ENCODE peak calls at places on chromosomes 2 and 18, in ten cellular contexts. L, I, E, U, K, N, M, S, W and D are unnamed samples.

GRCh38 chr18:36849288-36850011 is 20.5 kb downstream of the KIAA1328 start:
- DNase-seq in L (peak; percentile 55), E (no peak), M (no peak), K (peak; percentile 78), U (no peak), N (no peak), S (no peak), I (no peak), W (peak; percentile 67), D (peak; percentile 68)

GRCh38 chr18:48962857-48963554 is 12.2 kb upstream of the SMAD7 start:
- DNase-seq in U (no peak), I (no peak), M (no peak), E (no peak), K (no peak), W (no peak), N (no peak), S (no peak), L (no peak), D (no peak)

GRCh38 chr2:222572264-222572721 is 83.6 kb downstream of the FARSB start:
- DNase-seq in E (no peak), K (no peak), S (no peak), N (no peak), M (no peak), I (no peak), L (peak; percentile 100), U (no peak), W (no peak), D (no peak)

GRCh38 chr2:27369471-27370025 is 590 bp downstream of the EIF2B4 start:
- DNase-seq in S (no peak), M (no peak), N (peak; percentile 91), L (peak; percentile 56), U (peak; percentile 64), E (no peak), K (no peak), I (no peak), W (peak; percentile 75), D (no peak)

GRCh38 chr2:70002241-70002896 is 40.9 kb upstream of the ASPRV1 start:
- DNase-seq in U (no peak), I (no peak), N (no peak), E (peak; percentile 6), K (no peak), L (no peak), S (no peak), W (no peak), M (no peak), D (no peak)

GRCh38 chr2:231684314-231685223 is 23.8 kb upstream of the PTMA start:
- DNase-seq in S (no peak), W (no peak), N (no peak), L (no peak), M (no peak), I (no peak), U (peak; percentile 70), E (peak; percentile 55), K (no peak), D (no peak)

GRCh38 chr2:240167588-240167880 is 27.1 kb upstream of the OTOS start:
- DNase-seq in E (no peak), M (no peak), K (no peak), S (no peak), L (no peak), W (no peak), U (no peak), I (no peak), N (no peak), D (no peak)

GRCh38 chr2:10161961-10162441 is 39.5 kb downstream of the RRM2 start:
- DNase-seq in E (no peak), N (no peak), M (no peak), U (no peak), S (peak; percentile 30), I (no peak), K (no peak), L (no peak), W (no peak), D (no peak)

GRCh38 chr18:37445368-37445767 is 120.2 kb downstream of the CELF4 start:
- DNase-seq in M (no peak), W (peak; percentile 35), L (no peak), S (no peak), K (no peak), E (no peak), N (no peak), U (no peak), I (no peak), D (no peak)

GRCh38 chr2:74843371-74844298 is 9.7 kb downstream of the HK2 start:
- DNase-seq in K (no peak), M (no peak), E (peak; percentile 39), U (no peak), N (no peak), W (peak; percentile 91), L (peak; percentile 82), S (peak; percentile 59), I (no peak), D (no peak)

GRCh38 chr2:140650825-140651224 is 1480.0 kb downstream of the LRP1B start:
- DNase-seq in W (peak; percentile 75), N (no peak), M (no peak), K (no peak), S (no peak), E (no peak), L (no peak), I (no peak), U (no peak), D (no peak)

GRCh38 chr2:72625359-72625758 is 200.5 kb downstream of the EXOC6B start:
- DNase-seq in K (no peak), I (no peak), S (no peak), L (no peak), U (no peak), N (no peak), M (no peak), E (no peak), W (no peak), D (no peak)

GRCh38 chr18:7945882-7946281 is 378.8 kb downstream of the PTPRM start:
- DNase-seq in M (no peak), U (no peak), E (no peak), W (peak; percentile 95), I (peak; percentile 73), K (peak; percentile 82), S (no peak), L (peak; percentile 86), N (peak; percentile 57), D (peak; percentile 72)

GRCh38 chr2:32701806-32702205 is 74.0 kb downstream of the TTC27 start:
- DNase-seq in U (no peak), L (no peak), N (no peak), W (no peak), M (no peak), S (no peak), E (no peak), I (no peak), K (no peak), D (no peak)

GRCh38 chr2:102632380-102633175 is 13.2 kb downstream of the SLC9A2 start:
- DNase-seq in M (no peak), N (no peak), L (no peak), S (no peak), E (no peak), U (no peak), W (no peak), I (no peak), K (no peak), D (no peak)

GRCh38 chr2:226799211-226799975 is at the start of gene IRS1:
- DNase-seq in K (no peak), S (peak; percentile 73), W (peak; percentile 94), I (no peak), U (peak; percentile 80), E (peak; percentile 87), L (peak; percentile 57), N (no peak), M (no peak), D (peak; percentile 46)

GRCh38 chr2:96531872-96532505 is 4.6 kb upstream of the ARID5A start:
- DNase-seq in U (peak; percentile 88), W (peak; percentile 99), S (peak; percentile 95), E (no peak), K (peak; percentile 98), L (peak; percentile 99), M (peak; percentile 99), N (peak; percentile 58), I (peak; percentile 99), D (peak; percentile 99)

DNA sequence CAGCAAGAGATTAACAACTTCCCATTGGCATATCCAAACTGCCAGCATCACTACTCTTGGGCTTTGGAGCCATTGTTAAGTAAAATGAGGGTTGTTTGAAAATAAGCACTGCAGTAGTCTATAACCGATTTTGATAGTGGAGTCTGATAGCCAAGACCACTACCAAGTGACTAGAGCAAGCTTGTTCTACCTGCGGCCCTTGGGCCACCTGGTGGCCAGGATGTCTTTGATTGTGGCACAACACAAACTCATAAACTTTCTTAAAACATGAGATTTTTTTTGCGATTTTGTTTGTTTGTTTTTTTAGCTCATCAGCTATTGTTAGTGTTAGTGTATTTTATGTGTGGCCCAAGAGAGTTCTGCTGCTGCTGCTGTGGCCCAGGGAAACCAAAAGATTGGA is 11.0 kb downstream of the UBE2E3 start:
- DNase-seq in U (no peak), I (no peak), E (no peak), K (no peak), N (no peak), W (no peak), S (no peak), L (no peak), M (no peak), D (no peak)
- TF ChIP-seq CTCF in U (no peak), I (no peak), E (peak; percentile 45), K (no peak), N (no peak), W (no peak), S (no peak), L (peak; percentile 47), M (no peak), D (no peak)

GRCh38 chr2:172249986-172250385 is 147.3 kb upstream of the DLX2 start:
- DNase-seq in S (no peak), U (no peak), L (peak; percentile 64), M (no peak), I (peak; percentile 52), K (no peak), E (no peak), N (no peak), W (peak; percentile 91), D (no peak)
- H3K4me3 ChIP-seq in S (no peak overlapping the region), U (no peak overlapping the region), L (no peak overlapping the region), M (no peak overlapping the region), I (no peak overlapping the region), K (no peak overlapping the region), E (no peak overlapping the region), N (no peak overlapping the region), W (no peak overlapping the region), D (no peak overlapping the region)

GRCh38 chr2:163565192-163565591 is 170.6 kb downstream of the FIGN start:
- DNase-seq in U (no peak), N (no peak), E (no peak), K (no peak), S (no peak), L (no peak), W (no peak), M (no peak), I (no peak), D (no peak)
- TF ChIP-seq CTCF in U (no peak), N (no peak), E (no peak), K (no peak), S (no peak), L (no peak), W (no peak), M (no peak), I (no peak), D (no peak)

DNA sequence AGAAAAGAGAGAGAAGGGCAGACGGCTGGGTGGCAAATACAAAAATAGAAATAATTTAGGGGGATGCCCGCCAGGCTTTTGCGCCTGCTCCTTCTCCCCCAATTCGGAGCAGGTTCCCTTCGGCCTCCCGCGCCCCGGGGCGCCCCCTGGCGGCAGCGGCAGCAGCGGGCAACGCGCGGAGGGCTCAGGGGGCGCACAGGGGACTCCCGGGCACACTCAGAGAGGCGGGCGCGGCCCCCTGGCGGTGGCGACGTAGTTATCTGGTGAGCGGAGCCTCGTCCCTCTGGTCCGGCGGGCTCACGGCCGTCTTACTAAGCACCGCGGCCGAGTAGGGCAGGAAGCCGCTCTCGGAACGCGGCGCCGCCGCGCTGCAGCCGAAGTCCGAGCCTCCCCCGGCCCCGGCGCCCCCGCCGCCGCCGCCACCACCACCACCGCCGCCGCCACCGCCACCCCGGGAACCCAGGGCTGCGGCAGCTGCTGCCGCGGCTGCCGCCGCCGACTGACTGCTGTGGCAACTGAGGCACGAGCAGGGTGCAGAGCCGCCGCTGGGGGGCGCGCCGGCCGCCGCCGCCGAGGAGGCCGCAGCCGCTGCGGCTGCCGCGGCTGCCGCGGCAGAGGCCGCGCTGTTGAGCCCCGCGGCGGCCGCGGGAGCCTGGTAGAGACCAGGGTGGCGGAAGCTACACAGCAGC is 3.8 kb downstream of the EVX2 start:
- DNase-seq in I (no peak), K (no peak), W (peak; percentile 80), S (no peak), N (peak; percentile 82), E (no peak), M (no peak), L (no peak), U (peak; percentile 33), D (no peak)
- H3K4me3 ChIP-seq in I (peak overlapping the region; percentile 31), K (no peak overlapping the region), W (peak overlapping the region; percentile 44), S (peak overlapping the region; percentile 48), N (peak overlapping the region; percentile 49), E (no peak overlapping the region), M (peak overlapping the region; percentile 36), L (no peak overlapping the region), U (no peak overlapping the region), D (no peak overlapping the region)